ENCODE peak calls at places on chromosomes 7 and 10, in four cellular contexts. Z is K562, P is A549, R is GM12878. Q is an unnamed sample.

GRCh38 chr7:151310578-151310977 is 31.0 kb upstream of the NUB1 start:
- DNase-seq in P (peak), R (no peak), Z (peak), Q (peak)

GRCh38 chr7:30914611-30915601 is 3.3 kb downstream of the AQP1 start:
- DNase-seq in R (no peak), Z (peak), P (peak), Q (no peak)

GRCh38 chr10:80168111-80168511 is 35.6 kb downstream of the PLAC9 start:
- DNase-seq in P (no peak), Z (no peak), R (no peak), Q (no peak)

GRCh38 chr10:10878944-10879343 is 138.7 kb upstream of the CELF2 start:
- DNase-seq in R (no peak), P (no peak), Z (no peak), Q (no peak)

GRCh38 chr7:127821146-127821545 is 169.2 kb downstream of the SND1 start:
- DNase-seq in R (no peak), P (no peak), Z (no peak), Q (no peak)

GRCh38 chr7:41188163-41189130 is 514.4 kb downstream of the INHBA start:
- DNase-seq in Z (no peak), P (no peak), R (no peak), Q (no peak)

GRCh38 chr10:19918800-19919199 is 102.6 kb downstream of the PLXDC2 start:
- DNase-seq in P (no peak), R (no peak), Z (no peak), Q (peak)

GRCh38 chr7:151008511-151009323 is 15.6 kb downstream of the ATG9B start:
- DNase-seq in P (peak), Z (peak), R (peak), Q (peak)

GRCh38 chr10:114399576-114399975 is 4.7 kb downstream of the AFAP1L2 start:
- DNase-seq in P (no peak), R (no peak), Z (no peak), Q (no peak)

GRCh38 chr10:3960496-3960895 is 175.5 kb upstream of the KLF6 start:
- DNase-seq in Z (no peak), R (no peak), P (no peak), Q (no peak)

GRCh38 chr10:71729023-71729649 is 9.6 kb upstream of the C10orf105 start:
- DNase-seq in P (peak), Z (peak), R (no peak), Q (peak)

GRCh38 chr10:8048281-8049008 is 6.0 kb upstream of the GATA3 start:
- DNase-seq in Z (no peak), P (no peak), R (no peak), Q (no peak)

GRCh38 chr10:113665806-113666354 is 2.0 kb upstream of the NRAP start:
- DNase-seq in P (peak), R (no peak), Z (peak), Q (no peak)

GRCh38 chr10:74924251-74924954 is 98.0 kb downstream of the KAT6B start:
- DNase-seq in P (peak), R (no peak), Z (no peak), Q (no peak)

GRCh38 chr7:43648725-43649406 is 66.0 kb downstream of the STK17A start:
- DNase-seq in Z (no peak), R (peak), P (no peak), Q (no peak)

GRCh38 chr7:157297071-157297638 is 39.6 kb upstream of the DNAJB6 start:
- DNase-seq in R (no peak), Z (no peak), P (no peak), Q (no peak)

GRCh38 chr10:8255301-8255700 is 200.8 kb downstream of the GATA3 start:
- DNase-seq in R (no peak), Z (no peak), P (no peak), Q (no peak)

GRCh38 chr10:70677016-70677415 is 4.7 kb downstream of the ADAMTS14 start:
- DNase-seq in P (no peak), R (no peak), Z (no peak), Q (no peak)

GRCh38 chr7:2152646-2153045 is 80.1 kb downstream of the MAD1L1 start:
- DNase-seq in P (no peak), Z (no peak), R (no peak), Q (no peak)

GRCh38 chr7:33692956-33693355 is 212.4 kb upstream of the BMPER start:
- DNase-seq in Z (no peak), R (no peak), P (no peak), Q (no peak)

GRCh38 chr10:27245846-27246245 is 5.2 kb upstream of the ACBD5 start:
- DNase-seq in P (no peak), Z (no peak), R (no peak), Q (no peak)

GRCh38 chr7:124152859-124153692 is 120.2 kb upstream of the TMEM229A start:
- DNase-seq in P (peak), R (no peak), Z (peak), Q (peak)

GRCh38 chr10:91796332-91797076 is 1.7 kb upstream of the TNKS2 start:
- DNase-seq in Z (peak), R (peak), P (peak), Q (peak)

GRCh38 chr7:66664590-66665293 is 36.1 kb downstream of the KCTD7 start:
- DNase-seq in Z (no peak), P (no peak), R (no peak), Q (no peak)

GRCh38 chr7:56097700-56098099 is 4.9 kb upstream of the PHKG1 start:
- DNase-seq in R (no peak), P (no peak), Z (peak), Q (no peak)

GRCh38 chr10:132688580-132689420 is 97.1 kb downstream of the NKX6-2 start:
- DNase-seq in Z (no peak), P (no peak), R (no peak), Q (no peak)

GRCh38 chr7:27994639-27995038 is 186.0 kb downstream of the JAZF1 start:
- DNase-seq in Z (no peak), R (no peak), P (no peak), Q (no peak)
- TF ChIP-seq CHD4 in Z (no peak), R (no peak), P (no peak), Q (no peak)

DNA sequence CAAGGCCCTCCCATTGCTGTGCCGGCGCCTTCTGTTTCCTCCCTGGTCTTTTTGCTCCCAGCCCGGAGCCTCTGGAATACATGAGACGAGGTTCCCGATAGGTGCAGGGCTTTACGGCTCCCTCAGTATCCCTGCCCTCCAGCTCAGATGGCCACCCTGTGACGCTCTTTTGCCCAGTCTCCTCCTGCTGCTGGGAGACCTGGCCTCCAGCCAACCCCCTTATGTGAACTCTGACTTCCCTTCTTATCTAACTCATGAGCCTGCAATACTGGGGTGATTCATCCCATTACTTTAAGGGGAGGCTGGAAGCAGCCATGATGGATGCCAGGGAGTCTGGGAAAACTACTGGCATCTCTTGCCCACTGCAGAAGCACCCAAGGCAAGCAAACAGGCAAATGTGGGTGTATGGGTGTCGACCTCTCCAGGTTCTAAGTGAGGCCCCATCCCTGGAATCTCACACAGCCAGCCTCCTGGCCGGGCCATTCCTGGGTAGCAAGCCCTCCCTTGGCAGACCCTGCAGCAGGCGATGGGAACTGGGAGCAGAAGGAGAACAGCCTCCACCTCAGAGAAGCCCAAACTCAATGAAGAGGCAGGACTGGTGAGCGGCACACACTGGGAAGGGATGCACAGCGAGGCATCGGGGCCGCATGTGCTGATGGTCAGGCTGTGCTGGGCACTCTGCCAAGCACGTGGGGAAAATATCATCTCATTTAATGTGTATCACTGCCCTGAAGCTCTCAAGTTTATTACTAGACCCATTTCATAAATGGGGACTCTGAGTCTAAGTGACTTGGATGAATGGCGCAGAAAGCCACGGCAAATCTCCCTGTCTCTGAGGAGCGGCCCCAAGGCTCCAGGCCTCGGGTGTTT is 97.5 kb downstream of the FAM53B start:
- DNase-seq in Z (peak), P (peak), R (no peak), Q (peak)
- TF ChIP-seq CHD4 in Z (no peak), P (no peak), R (no peak), Q (no peak)

DNA sequence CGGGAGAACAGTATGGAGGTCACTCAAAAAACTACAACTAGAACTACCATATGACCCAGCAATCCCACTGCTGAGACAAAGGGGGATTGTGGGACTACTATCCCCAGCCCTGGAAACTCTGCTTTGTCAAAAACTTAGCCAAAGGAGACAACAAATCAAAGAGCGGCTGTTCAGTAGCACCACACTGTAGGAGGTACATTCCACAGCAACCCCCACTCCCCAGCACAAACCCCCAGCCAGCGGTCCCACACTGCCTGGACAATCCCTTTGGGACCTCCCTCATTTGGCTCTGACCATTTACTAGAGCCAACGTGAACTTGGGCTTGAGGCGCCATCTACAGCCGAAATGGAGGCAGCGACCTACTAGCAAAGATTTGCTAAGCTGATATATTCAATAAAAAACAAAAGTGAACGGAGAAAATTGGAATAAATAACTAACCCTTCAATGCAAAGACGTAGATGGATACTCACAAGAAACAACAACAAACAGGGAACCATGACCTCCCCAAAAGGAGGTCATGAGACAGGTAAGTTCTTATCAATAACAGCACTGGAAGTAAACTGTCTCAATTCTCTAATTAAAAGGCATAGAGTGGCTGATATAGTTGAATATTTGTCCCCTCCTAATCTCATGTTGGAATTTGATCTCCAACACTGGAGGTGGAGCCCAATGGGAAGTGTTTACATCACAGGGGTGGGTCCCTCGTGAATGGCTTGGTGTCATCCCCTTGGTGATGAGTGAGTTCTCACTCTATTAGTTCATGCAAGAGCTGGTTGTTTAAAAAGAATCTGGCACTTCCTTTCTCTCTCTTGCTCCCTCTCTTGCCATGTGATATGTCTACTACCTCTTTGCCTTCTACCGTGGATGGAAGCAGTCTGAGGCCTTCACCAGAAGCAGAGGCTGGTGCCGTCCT is 119.0 kb upstream of the KCNMA1 start:
- DNase-seq in P (peak), R (no peak), Z (peak), Q (peak)
- TF ChIP-seq CHD4 in P (no peak), R (no peak), Z (no peak), Q (no peak)

DNA sequence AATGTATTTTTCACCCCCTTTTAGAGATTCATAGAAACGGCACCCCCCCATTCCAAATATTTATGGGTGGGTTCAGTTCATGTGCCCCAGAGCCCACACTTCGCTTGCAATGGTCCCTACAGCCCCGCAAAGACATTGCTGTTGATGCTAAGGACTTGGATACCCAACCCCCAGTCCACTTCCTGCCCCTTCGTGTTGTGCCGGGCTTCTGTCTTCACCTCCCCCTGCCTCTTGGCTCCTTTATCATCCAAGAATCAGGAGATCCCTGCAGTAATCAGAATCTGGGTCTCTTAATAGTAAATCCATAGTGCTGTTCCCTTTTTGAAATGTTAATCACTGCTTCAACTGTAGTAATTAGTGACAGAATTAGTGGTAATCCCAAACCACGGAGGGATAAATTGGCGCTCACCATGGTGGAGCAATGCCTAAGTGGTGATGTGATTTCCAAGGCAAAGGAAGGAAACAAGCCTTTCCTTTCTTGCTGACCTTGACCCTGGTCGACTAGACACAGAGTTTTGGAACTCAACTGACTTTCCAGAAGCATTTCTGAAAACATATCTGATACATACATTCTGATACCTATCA is 67.7 kb downstream of the HK1 start:
- DNase-seq in P (no peak), R (no peak), Z (no peak), Q (no peak)
- TF ChIP-seq CHD4 in P (no peak), R (no peak), Z (no peak), Q (no peak)

GRCh38 chr10:121519411-121519810 is 78.8 kb downstream of the FGFR2 start:
- DNase-seq in Z (no peak), P (no peak), R (no peak), Q (no peak)

GRCh38 chr10:121518321-121518720 is 79.9 kb downstream of the FGFR2 start:
- DNase-seq in Z (no peak), R (no peak), P (no peak), Q (no peak)

GRCh38 chr10:121514141-121514865 is 83.9 kb downstream of the FGFR2 start:
- DNase-seq in P (no peak), Z (no peak), R (no peak), Q (no peak)

GRCh38 chr10:121516483-121516882 is 81.8 kb downstream of the FGFR2 start:
- DNase-seq in R (no peak), Z (no peak), P (no peak), Q (no peak)

GRCh38 chr10:121516071-121516470 is 82.2 kb downstream of the FGFR2 start:
- DNase-seq in Z (no peak), R (no peak), P (no peak), Q (no peak)
- TF ChIP-seq CHD4 in Z (no peak), R (no peak), P (no peak), Q (no peak)

GRCh38 chr10:498760-499435 is 190.6 kb downstream of the DIP2C start:
- DNase-seq in Z (no peak), P (no peak), R (no peak), Q (no peak)

GRCh38 chr10:500876-501275 is 188.6 kb downstream of the DIP2C start:
- DNase-seq in P (no peak), R (no peak), Z (no peak), Q (no peak)

GRCh38 chr10:499991-500390 is 189.5 kb downstream of the DIP2C start:
- DNase-seq in R (no peak), P (no peak), Z (no peak), Q (no peak)

GRCh38 chr10:504131-504611 is 185.3 kb downstream of the DIP2C start:
- DNase-seq in Z (no peak), P (no peak), R (no peak), Q (no peak)

DNA sequence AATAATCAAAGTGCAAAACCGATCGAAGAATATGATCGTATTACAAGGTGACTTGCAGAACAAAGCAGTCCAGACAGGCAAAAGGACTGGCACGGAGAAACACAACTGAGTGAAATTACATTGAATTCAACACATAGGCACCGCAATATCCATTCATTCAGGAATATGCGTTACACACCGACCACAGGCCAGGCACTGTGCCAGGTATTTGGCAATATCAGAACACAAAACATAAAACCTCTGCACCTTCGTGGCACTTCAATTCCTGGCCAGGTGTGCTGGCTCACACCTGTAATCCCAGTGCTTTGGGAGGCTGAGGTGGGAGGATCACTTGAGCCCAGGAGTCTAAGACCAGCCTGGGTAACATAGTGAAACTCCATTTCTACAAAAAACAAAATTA is 187.9 kb downstream of the DIP2C start:
- DNase-seq in P (no peak), Z (no peak), R (no peak), Q (no peak)
- TF ChIP-seq CHD4 in P (no peak), Z (no peak), R (no peak), Q (no peak)

DNA sequence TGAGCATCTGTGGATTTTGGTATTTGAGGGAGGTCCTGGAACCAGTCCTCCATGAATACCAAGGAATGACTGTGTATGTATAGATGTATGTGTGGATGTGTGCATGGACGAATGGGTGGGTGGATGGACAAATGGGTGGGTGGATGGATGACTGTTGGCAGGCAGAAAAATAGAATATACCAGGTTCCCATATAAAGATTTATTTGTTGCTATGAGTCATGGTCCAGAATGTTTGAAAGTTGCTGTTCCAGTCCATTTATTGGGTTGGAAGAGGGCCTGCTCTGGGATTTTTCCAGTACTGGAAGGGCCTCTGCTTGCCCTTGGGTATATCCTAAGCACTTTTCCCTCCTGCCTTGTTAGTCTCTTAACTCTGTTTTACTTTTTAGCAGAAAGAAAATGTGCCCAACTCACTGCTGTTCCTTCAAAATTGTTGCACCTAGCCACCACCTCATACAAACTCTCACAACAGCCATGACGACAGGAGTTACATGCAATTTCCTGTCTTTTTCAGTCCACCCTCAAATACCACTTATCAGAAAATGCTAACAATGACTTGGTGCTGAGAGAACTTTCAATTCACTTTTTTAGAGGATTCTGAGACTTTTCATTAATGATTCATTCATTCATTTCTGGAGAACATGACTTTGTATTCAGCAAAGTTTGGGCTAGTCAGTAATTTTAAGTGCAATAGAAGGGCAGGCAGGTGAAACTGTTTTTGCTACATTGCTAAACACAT is 108.1 kb downstream of the EEPD1 start:
- DNase-seq in P (no peak), R (no peak), Z (no peak), Q (no peak)
- TF ChIP-seq CHD4 in P (no peak), R (no peak), Z (no peak), Q (no peak)

DNA sequence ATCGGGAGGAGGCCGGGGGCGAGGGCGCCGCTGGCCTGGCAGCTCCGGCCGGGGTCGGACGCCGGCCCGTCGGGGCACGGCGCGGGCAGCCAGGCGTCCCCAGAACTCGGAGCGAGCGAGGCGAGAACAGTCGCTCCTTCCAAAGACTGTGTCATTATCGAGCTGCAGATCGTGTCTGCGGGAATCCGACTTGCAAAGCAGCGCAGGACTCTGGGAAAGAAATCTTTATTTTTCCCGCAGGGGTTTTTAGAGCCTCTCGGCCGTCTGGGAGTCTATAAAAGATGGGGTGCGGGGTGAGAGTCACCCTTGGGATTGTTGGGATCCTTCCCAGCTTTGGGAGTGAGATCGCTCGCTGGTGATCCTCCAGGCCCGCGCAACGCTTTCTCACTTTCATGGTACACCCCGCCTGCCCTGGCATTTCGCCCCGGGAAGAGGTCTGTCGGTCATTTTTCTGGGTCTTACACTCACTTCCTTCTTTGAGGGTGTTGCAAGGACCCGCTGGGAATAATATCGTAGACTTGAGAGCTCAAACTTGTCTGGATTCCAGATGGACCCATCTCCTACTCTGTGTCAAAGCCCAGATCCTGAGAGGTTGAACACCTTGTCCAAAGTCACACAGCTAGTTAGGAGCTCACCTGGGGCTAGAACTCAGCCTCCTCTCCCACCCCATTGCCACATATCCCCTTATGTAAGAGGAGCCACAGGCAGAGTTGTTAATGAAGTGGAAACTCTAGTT is 1.0 kb downstream of the UBTD1 start:
- DNase-seq in R (no peak), P (no peak), Z (peak), Q (no peak)
- TF ChIP-seq CHD4 in R (no peak), P (no peak), Z (no peak), Q (no peak)